ENCODE peak calls at places on chromosomes 16 and 17, in six cellular contexts. H, K, J, L, Z and O are unnamed samples.

GRCh38 chr16:88685156-88686061 is 898 bp downstream of the SNAI3 start:
- DNase-seq in H (peak), K (no peak), J (peak), L (peak), Z (peak), O (peak)

GRCh38 chr17:39668141-39668924 is at the start of gene PNMT:
- DNase-seq in H (peak), K (no peak), J (peak), L (no peak), Z (peak), O (peak)

GRCh38 chr16:30885196-30885595 is 8.7 kb downstream of the BCL7C start:
- DNase-seq in H (no peak), K (no peak), J (no peak), L (no peak), Z (no peak), O (no peak)

GRCh38 chr16:83928341-83929055 is 24.5 kb upstream of the OSGIN1 start:
- DNase-seq in H (no peak), K (no peak), J (no peak), L (peak), Z (no peak), O (peak)

GRCh38 chr16:54409982-54410381 is 123.4 kb upstream of the IRX3 start:
- DNase-seq in H (no peak), K (no peak), J (no peak), L (no peak), Z (no peak), O (no peak)

GRCh38 chr16:66278111-66278531 is 88.4 kb upstream of the CDH5 start:
- DNase-seq in H (no peak), K (peak), J (peak), L (peak), Z (no peak), O (peak)

GRCh38 chr16:27337024-27337423 is 23.2 kb downstream of the IL4R start:
- DNase-seq in H (no peak), K (no peak), J (no peak), L (no peak), Z (no peak), O (no peak)

GRCh38 chr17:78263063-78263735 is 31.8 kb downstream of the TMEM235 start:
- DNase-seq in H (no peak), K (no peak), J (peak), L (no peak), Z (no peak), O (no peak)

GRCh38 chr16:30185141-30185682 is 1.8 kb downstream of the CORO1A start:
- DNase-seq in H (peak), K (peak), J (peak), L (no peak), Z (no peak), O (no peak)

GRCh38 chr17:68314916-68315535 is 23.7 kb downstream of the ARSG start:
- DNase-seq in H (no peak), K (no peak), J (peak), L (no peak), Z (no peak), O (no peak)

GRCh38 chr17:78412403-78412802 is 34.0 kb downstream of the PGS1 start:
- DNase-seq in H (no peak), K (no peak), J (no peak), L (no peak), Z (peak), O (no peak)

GRCh38 chr17:43094129-43094834 is 30.9 kb downstream of the BRCA1 start:
- DNase-seq in H (no peak), K (no peak), J (no peak), L (peak), Z (no peak), O (no peak)

GRCh38 chr17:50260501-50260911 is 13.8 kb upstream of the TMEM92 start:
- DNase-seq in H (peak), K (no peak), J (no peak), L (no peak), Z (no peak), O (no peak)

GRCh38 chr16:15822957-15823356 is 33.9 kb downstream of the MYH11 start:
- DNase-seq in H (peak), K (peak), J (peak), L (no peak), Z (no peak), O (no peak)

GRCh38 chr16:75273054-75273925 is 21.9 kb upstream of the BCAR1 start:
- DNase-seq in H (no peak), K (no peak), J (no peak), L (peak), Z (no peak), O (no peak)

GRCh38 chr16:969508-970378 is 1.0 kb downstream of the LMF1 start:
- DNase-seq in H (peak), K (no peak), J (peak), L (peak), Z (no peak), O (no peak)

GRCh38 chr17:30831257-30831656 is 509 bp upstream of the ATAD5 start:
- DNase-seq in H (no peak), K (no peak), J (no peak), L (peak), Z (peak), O (no peak)

GRCh38 chr16:28534542-28535373 is 4.0 kb downstream of the NUPR1 start:
- DNase-seq in H (no peak), K (peak), J (peak), L (no peak), Z (no peak), O (peak)

GRCh38 chr16:86566601-86566965 is at the start of gene FOXC2:
- DNase-seq in H (peak), K (peak), J (peak), L (peak), Z (peak), O (peak)

GRCh38 chr17:80703109-80703508 is 158.5 kb downstream of the RPTOR start:
- DNase-seq in H (no peak), K (no peak), J (no peak), L (no peak), Z (no peak), O (no peak)

GRCh38 chr16:84396537-84397008 is 28.2 kb downstream of the ATP2C2 start:
- DNase-seq in H (no peak), K (no peak), J (no peak), L (peak), Z (peak), O (peak)

GRCh38 chr17:7834554-7834890 is 505 bp downstream of the KDM6B start:
- DNase-seq in H (peak), K (peak), J (peak), L (peak), Z (no peak), O (no peak)

GRCh38 chr17:78112508-78113471 is 15.8 kb downstream of the TMC6 start:
- DNase-seq in H (peak), K (peak), J (peak), L (peak), Z (peak), O (peak)

DNA sequence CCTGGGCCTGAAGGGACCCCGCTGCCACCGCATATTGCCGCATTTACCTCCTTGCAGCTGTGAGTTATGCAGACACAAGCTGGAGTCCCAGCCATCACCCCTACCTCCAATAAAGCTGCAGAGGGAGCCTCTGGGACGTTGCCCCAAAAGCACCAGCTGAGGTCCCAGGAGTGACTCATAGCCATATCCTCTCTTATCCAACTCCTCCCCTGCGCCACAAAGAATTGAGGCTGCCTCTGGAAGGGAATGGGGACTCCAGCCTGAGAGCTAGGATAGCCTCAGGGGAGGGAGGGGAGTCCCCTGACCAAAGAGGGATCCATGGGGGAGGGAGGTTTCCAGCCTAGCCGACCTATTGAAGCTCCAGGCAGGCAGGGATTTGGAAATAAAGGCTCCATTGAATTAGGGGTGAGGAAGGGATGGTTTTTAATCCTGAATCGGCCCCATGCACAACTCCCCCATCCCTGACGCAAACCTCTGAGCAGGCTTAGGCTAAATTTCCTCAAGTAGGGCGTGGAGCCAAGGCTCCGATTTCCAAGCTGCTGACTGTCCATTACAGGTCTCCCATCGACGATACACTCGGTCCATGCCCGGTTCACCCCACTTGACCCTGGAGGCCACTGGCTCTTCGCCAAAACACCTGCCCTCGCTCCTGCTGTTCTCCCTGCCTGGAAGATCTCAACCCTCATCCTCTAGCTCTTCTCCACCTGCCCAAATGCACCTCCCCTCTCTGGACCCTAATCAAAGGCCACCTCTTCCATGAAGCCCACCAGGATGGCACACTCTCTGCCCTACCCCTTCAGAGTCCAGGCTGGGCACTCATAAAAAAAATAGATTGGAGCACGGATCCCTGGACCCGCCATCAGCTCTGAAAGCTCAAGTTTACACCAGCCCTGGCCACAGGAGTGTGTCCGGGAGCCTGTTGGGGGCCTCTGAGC is 27.5 kb downstream of the PIMREG start:
- DNase-seq in H (peak), K (no peak), J (no peak), L (peak), Z (peak), O (peak)
- TF ChIP-seq CTCF in H (no peak), K (no peak), J (no peak), L (peak), Z (no peak), O (peak)

GRCh38 chr17:20234266-20234665 is 225.1 kb downstream of the SPECC1 start:
- DNase-seq in H (no peak), K (no peak), J (no peak), L (no peak), Z (no peak), O (no peak)
- TF ChIP-seq CTCF in H (no peak), K (no peak), J (no peak), L (no peak), Z (no peak), O (no peak)

GRCh38 chr16:11100239-11100750 is 155.7 kb downstream of the SOCS1 start:
- DNase-seq in H (peak), K (peak), J (peak), L (no peak), Z (peak), O (no peak)
- TF ChIP-seq CTCF in H (no peak), K (peak), J (no peak), L (peak), Z (peak), O (no peak)

DNA sequence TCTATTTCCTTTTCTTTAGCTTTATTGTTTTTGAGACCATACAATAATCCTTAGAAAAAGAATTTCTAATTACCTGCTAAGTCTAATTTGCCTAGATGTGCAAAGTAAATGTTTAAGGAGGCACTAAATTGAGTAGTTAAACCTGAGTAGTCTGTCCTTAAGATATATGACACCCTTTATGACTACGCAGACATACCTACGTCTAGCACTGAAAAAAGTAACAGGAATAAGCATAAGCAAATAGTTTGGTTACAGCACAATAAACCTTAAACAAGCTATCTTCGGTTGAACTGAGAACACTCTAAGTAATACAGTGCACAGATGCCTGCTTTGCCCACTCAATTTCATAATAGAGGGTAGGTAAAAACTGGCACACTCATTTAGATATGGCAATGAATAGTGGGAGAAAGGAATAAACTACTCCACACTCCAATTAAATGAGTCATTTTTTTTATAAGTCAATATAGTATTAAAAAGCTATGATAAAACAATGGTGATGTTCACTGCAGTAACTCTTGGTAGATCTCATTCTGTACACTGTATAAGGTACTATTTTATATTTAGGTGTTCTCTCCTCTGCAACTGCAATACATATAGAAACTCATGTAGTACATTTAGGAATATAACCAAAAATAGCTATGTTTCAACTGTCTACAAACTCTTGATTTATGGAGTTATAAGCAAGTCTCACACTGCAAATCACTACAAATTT is 19.7 kb upstream of the INTS2 start:
- DNase-seq in H (no peak), K (no peak), J (no peak), L (no peak), Z (no peak), O (no peak)
- TF ChIP-seq CTCF in H (no peak), K (no peak), J (no peak), L (no peak), Z (no peak), O (no peak)

GRCh38 chr16:24114876-24115275 is 141.3 kb upstream of the CACNG3 start:
- DNase-seq in H (no peak), K (peak), J (no peak), L (no peak), Z (no peak), O (no peak)

GRCh38 chr16:24116371-24116770 is 139.8 kb upstream of the CACNG3 start:
- DNase-seq in H (no peak), K (peak), J (no peak), L (no peak), Z (no peak), O (no peak)

GRCh38 chr16:24116989-24117388 is 139.1 kb upstream of the CACNG3 start:
- DNase-seq in H (no peak), K (no peak), J (no peak), L (no peak), Z (no peak), O (no peak)

GRCh38 chr16:24111903-24112302 is 144.2 kb upstream of the CACNG3 start:
- DNase-seq in H (no peak), K (no peak), J (no peak), L (no peak), Z (no peak), O (no peak)

GRCh38 chr16:24113115-24113745 is 142.9 kb upstream of the CACNG3 start:
- DNase-seq in H (no peak), K (no peak), J (no peak), L (no peak), Z (no peak), O (no peak)
- TF ChIP-seq CTCF in H (no peak), K (no peak), J (no peak), L (no peak), Z (no peak), O (no peak)

GRCh38 chr16:9124908-9125584 is 33.6 kb downstream of the HAPSTR1 start:
- DNase-seq in H (no peak), K (no peak), J (no peak), L (no peak), Z (no peak), O (no peak)
- TF ChIP-seq CTCF in H (no peak), K (no peak), J (no peak), L (no peak), Z (no peak), O (no peak)

GRCh38 chr16:58640949-58641348 is 11.3 kb upstream of the CNOT1 start:
- DNase-seq in H (no peak), K (no peak), J (no peak), L (no peak), Z (no peak), O (no peak)

GRCh38 chr16:58639836-58640235 is 10.2 kb upstream of the CNOT1 start:
- DNase-seq in H (no peak), K (no peak), J (no peak), L (no peak), Z (no peak), O (no peak)

GRCh38 chr16:58636474-58636873 is 6.8 kb upstream of the CNOT1 start:
- DNase-seq in H (no peak), K (no peak), J (no peak), L (no peak), Z (no peak), O (no peak)

GRCh38 chr16:58639230-58639629 is 9.6 kb upstream of the CNOT1 start:
- DNase-seq in H (no peak), K (no peak), J (no peak), L (no peak), Z (no peak), O (no peak)

DNA sequence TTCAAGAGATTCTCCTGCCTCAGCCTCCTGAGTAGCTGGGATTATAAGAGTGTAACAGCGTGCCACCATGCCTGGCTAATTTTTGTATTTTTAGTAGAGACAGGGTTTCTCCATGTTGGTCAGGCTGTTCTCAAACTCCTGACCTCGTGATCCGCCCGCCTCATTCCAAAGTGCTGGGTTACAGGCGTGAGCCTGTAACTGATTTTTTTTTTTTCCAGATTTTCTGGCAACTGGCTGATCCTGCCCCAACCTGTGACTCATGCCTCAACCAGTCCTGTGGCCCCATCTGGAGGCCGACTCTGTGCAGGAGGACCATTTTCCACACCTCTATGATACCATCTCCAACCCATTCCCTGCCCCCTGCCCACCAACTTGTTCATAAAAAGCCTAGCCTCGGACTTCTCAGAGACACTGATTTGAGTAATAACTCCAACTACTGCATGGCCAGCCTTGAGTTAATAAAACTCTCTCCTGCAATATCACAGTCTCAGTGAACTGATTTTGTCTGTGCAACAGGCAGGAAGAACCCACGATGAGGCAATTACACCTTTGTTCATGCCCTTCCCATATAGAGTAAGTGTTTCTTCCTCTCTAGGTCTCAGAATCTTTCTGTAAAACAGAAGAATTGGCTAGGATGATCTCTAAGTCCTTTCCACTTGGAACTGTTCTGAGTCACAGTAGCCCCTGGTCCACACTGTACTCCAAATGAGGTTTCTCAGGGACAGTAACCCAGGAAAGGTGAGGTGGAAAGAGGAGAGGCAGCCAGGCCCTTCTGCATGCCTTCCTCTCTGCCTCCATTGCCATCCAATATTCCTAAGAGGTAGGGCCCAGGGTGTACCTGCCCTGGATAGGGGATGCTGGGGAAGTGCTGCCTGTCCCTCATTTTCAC is 8.8 kb upstream of the CNOT1 start:
- DNase-seq in H (no peak), K (no peak), J (peak), L (peak), Z (peak), O (peak)
- TF ChIP-seq CTCF in H (no peak), K (no peak), J (no peak), L (peak), Z (peak), O (peak)

GRCh38 chr16:13397126-13397525 is 495.7 kb downstream of the SHISA9 start:
- DNase-seq in H (no peak), K (no peak), J (no peak), L (no peak), Z (no peak), O (no peak)
- TF ChIP-seq CTCF in H (no peak), K (no peak), J (no peak), L (no peak), Z (peak), O (no peak)

GRCh38 chr16:2223375-2224182 is at the start of gene E4F1:
- DNase-seq in H (peak), K (peak), J (peak), L (peak), Z (peak), O (peak)
- TF ChIP-seq CTCF in H (no peak), K (no peak), J (no peak), L (no peak), Z (no peak), O (peak)

DNA sequence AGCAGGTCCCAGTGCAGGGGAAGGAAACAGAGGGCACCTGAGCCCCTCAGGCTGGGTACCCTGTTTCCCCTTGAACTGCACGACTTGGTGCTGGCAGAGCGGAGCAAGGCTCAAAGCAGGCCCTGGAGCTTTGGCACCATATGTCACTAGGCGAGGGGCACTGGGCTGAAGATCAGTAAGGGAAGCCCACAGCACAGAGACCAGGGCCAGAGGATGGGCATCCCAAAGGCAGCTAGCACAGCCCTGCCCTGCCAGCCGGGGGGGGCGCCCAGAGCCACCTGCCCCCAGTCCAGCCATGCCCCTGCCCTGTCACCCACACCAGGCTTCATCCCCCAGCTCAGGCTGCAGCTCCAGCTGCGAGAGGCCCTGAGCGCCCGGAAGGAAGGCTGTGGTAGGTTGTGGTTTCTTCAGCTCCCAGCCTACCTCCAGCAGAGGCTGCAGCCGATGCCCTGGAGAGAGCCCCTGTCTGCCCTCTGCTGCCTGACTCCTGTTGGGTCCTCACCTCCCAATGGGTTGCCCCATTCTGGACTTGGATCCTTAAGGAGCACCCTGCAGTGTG is 10.9 kb downstream of the NHERF1 start:
- DNase-seq in H (no peak), K (no peak), J (peak), L (no peak), Z (no peak), O (no peak)
- TF ChIP-seq CTCF in H (no peak), K (no peak), J (no peak), L (peak), Z (no peak), O (no peak)